ENCODE peak calls at places on chromosomes 12 and 14, in ten cellular contexts. K is iPS DF 6.9, U is upper lobe of right lung, T is HCT116, S is adrenal gland, V is transverse colon, Q is cardiac muscle cell, W is uterus, P is IMR-90, C is body of pancreas. D is an unnamed sample.
A peak's percentile ranks its signal among the peaks of the same experiment; 100 is the strongest.

GRCh38 chr14:74892745-74893144 is 11.0 kb downstream of the DLST start:
- DNase-seq in Q (no peak), P (no peak), C (no peak), V (no peak), T (no peak), U (no peak), W (no peak), S (no peak), K (no peak), D (no peak)

GRCh38 chr14:55277972-55278740 is 6.9 kb downstream of the FBXO34 start:
- DNase-seq in Q (no peak), K (no peak), S (no peak), C (no peak), W (no peak), P (no peak), T (no peak), V (no peak), U (no peak), D (no peak)

GRCh38 chr14:67240168-67240932 is 885 bp upstream of the PALS1 start:
- DNase-seq in P (peak; percentile 11), Q (peak; percentile 25), W (peak; percentile 38), V (peak; percentile 80), S (peak; percentile 62), C (peak; percentile 73), T (no peak), K (no peak), U (peak; percentile 86), D (peak; percentile 48)

GRCh38 chr12:84512751-84513150 is 399.8 kb downstream of the SLC6A15 start:
- DNase-seq in W (no peak), S (no peak), C (no peak), U (no peak), P (no peak), Q (no peak), T (no peak), V (no peak), K (no peak), D (no peak)

GRCh38 chr14:104115131-104115600 is 23.2 kb upstream of the KIF26A start:
- DNase-seq in T (no peak), C (peak; percentile 9), Q (no peak), P (no peak), K (no peak), U (peak; percentile 44), W (peak; percentile 1), S (no peak), V (no peak), D (no peak)

GRCh38 chr14:85601246-85601645 is 71.3 kb downstream of the FLRT2 start:
- DNase-seq in V (no peak), K (no peak), P (no peak), U (no peak), W (no peak), T (no peak), S (no peak), C (no peak), Q (no peak), D (no peak)

GRCh38 chr14:90535556-90535930 is 138.7 kb downstream of the CALM1 start:
- DNase-seq in Q (no peak), W (no peak), S (no peak), U (no peak), K (no peak), V (no peak), P (no peak), T (no peak), C (no peak), D (no peak)

GRCh38 chr12:5963515-5963914 is 18.5 kb upstream of the ANO2 start:
- DNase-seq in V (no peak), W (no peak), U (no peak), T (no peak), C (no peak), Q (no peak), K (no peak), P (no peak), S (no peak), D (no peak)

GRCh38 chr14:105980224-105980623 is 453.8 kb downstream of the TMEM121 start:
- DNase-seq in U (no peak), P (no peak), C (no peak), Q (no peak), K (no peak), S (no peak), T (no peak), V (no peak), W (no peak), D (no peak)

GRCh38 chr12:5335059-5335458 is 96.8 kb upstream of the NTF3 start:
- DNase-seq in P (peak; percentile 21), W (no peak), C (no peak), Q (no peak), K (no peak), U (no peak), V (no peak), S (no peak), T (no peak), D (no peak)

GRCh38 chr12:44369967-44370366 is 506.1 kb downstream of the NELL2 start:
- DNase-seq in C (no peak), K (no peak), Q (no peak), W (no peak), U (no peak), T (no peak), V (no peak), P (no peak), S (no peak), D (no peak)

GRCh38 chr12:44362947-44363346 is 513.2 kb downstream of the NELL2 start:
- DNase-seq in S (no peak), P (no peak), U (no peak), V (no peak), W (no peak), T (no peak), Q (no peak), K (no peak), C (no peak), D (no peak)

GRCh38 chr12:44372259-44372658 is 503.9 kb downstream of the NELL2 start:
- DNase-seq in S (no peak), W (no peak), T (no peak), U (no peak), K (no peak), Q (no peak), C (no peak), V (no peak), P (peak; percentile 60), D (no peak)

DNA sequence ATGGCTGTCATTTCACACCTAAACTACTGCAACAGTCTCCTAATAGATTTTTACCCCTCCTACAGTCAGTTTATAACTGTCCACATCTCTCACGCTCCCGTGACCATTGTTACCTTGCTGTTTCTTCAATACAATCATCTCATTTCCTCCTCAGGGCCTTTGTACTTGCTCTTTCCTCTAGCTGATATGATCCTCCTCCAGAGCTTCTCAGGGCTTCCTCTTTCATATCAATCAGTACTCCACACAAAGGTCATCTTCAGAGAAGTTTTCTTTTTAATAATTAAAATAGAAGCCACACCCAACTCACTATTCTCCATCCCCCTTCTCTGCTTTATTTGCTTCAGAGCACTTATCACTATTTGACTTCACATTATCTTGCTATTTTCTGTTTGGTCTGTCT is 508.2 kb downstream of the NELL2 start:
- DNase-seq in K (no peak), T (no peak), Q (no peak), V (no peak), S (no peak), C (no peak), W (no peak), P (no peak), U (no peak), D (no peak)
- H3K27ac ChIP-seq in K (no peak overlapping the region), T (no peak overlapping the region), Q (no peak overlapping the region), V (no peak overlapping the region), S (no peak overlapping the region), C (no peak overlapping the region), W (no peak overlapping the region), P (no peak overlapping the region), U (no peak overlapping the region), D (no peak overlapping the region)

DNA sequence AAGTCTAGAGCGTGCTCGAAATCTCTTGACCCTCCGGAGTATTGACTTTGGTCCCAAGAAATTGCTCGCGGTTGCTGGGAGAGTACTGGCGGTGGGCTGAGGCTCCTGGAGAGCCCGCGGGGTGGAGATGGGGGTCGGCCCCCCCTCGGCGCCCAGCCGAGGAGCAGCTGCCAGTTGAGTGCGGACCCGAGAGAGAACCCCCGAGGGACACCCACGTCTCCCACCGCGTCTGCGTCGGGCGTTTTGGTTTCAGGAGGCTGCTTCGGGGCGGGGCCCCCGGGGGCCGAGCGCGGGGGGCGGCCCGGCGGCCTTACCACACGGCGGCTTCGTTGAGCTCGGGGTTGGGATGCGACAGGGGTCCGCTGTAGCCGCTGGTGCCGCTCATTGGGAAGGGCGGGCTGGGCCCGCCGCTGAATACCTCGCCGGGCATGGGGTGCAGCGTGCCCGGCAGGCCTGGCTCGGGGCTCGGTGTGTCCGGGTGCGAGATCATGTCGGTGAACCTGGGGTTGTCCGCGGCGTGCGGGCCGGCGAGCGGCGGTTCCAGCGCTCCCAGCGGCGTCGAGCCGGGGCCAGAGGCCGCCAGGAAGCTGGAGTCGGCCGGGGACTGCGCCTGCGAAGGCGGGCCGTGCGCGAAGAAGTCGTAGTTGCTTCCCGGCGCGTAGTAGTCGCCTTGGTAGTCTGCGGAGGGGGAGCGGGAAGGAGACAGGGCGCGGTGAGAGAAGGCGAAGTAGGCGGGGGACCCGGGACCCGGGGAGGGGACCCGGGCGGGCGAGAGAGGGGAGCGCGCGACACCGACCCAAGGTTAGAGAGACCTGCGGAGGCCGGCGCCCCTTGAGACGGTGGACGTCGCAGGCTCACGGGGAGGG is 8.6 kb downstream of the LHX5 start:
- DNase-seq in W (no peak), T (no peak), U (peak; percentile 63), S (no peak), K (no peak), C (no peak), Q (peak; percentile 34), V (no peak), P (no peak), D (no peak)
- H3K4me3 ChIP-seq in W (no peak overlapping the region), T (no peak overlapping the region), U (no peak overlapping the region), S (peak overlapping the region; percentile 45), K (peak overlapping the region; percentile 4), C (no peak overlapping the region), Q (peak overlapping the region; percentile 2), V (no peak overlapping the region), P (no peak overlapping the region), D (peak overlapping the region; percentile 11)

GRCh38 chr14:34678735-34679134 is 35.7 kb downstream of the CFL2 start:
- DNase-seq in U (no peak), W (no peak), K (no peak), S (no peak), T (no peak), C (no peak), Q (no peak), V (no peak), P (no peak), D (no peak)
- H3K27ac ChIP-seq in U (no peak overlapping the region), W (no peak overlapping the region), K (no peak overlapping the region), S (no peak overlapping the region), T (no peak overlapping the region), C (no peak overlapping the region), Q (no peak overlapping the region), V (no peak overlapping the region), P (no peak overlapping the region), D (peak overlapping the region; percentile 90)

GRCh38 chr14:35429951-35430350 is 25.4 kb upstream of the NFKBIA start:
- DNase-seq in P (no peak), U (no peak), W (no peak), Q (no peak), K (no peak), T (no peak), S (no peak), C (no peak), V (no peak), D (no peak)
- H3K4me3 ChIP-seq in P (no peak overlapping the region), U (no peak overlapping the region), W (no peak overlapping the region), Q (no peak overlapping the region), K (no peak overlapping the region), T (no peak overlapping the region), S (no peak overlapping the region), C (no peak overlapping the region), V (no peak overlapping the region), D (peak overlapping the region; percentile 21)